ENCODE peak calls at places on chromosomes 13 and 19, in four cellular contexts. I is tibial nerve, X is heart left ventricle, K is right cardiac atrium. F is an unnamed sample. For H3K4me1, the result is how much of the 10 kb centered on the place peaks cover.

GRCh38 chr19:14107581-14108461 is 9.7 kb downstream of the PRKACA start:
- DNase-seq in X (peak), K (peak), I (no peak), F (no peak)

GRCh38 chr19:35202722-35203674 is 25.5 kb downstream of the FAM187B start:
- DNase-seq in I (no peak), K (no peak), X (no peak), F (no peak)

GRCh38 chr19:21147540-21147939 is 5.7 kb downstream of the ZNF431 start:
- DNase-seq in X (no peak), K (no peak), I (no peak), F (no peak)

GRCh38 chr19:46478356-46478986 is 7.1 kb upstream of the PNMA8A start:
- DNase-seq in I (no peak), K (no peak), X (no peak), F (no peak)

GRCh38 chr13:113641426-113641825 is 16.6 kb downstream of the ATP4B start:
- DNase-seq in K (no peak), I (no peak), X (peak), F (no peak)

GRCh38 chr19:20565321-20566018 is at the start of gene ZNF737:
- DNase-seq in I (peak), X (peak), K (peak), F (peak)

GRCh38 chr19:16131648-16132047 is 11.8 kb upstream of the HSH2D start:
- DNase-seq in X (no peak), K (no peak), I (no peak), F (no peak)

GRCh38 chr13:66835040-66835628 is 395.0 kb downstream of the PCDH9 start:
- DNase-seq in I (peak), X (peak), K (peak), F (peak)

GRCh38 chr13:100234524-100235136 is 145.7 kb downstream of the PCCA start:
- DNase-seq in I (no peak), X (no peak), K (no peak), F (no peak)

DNA sequence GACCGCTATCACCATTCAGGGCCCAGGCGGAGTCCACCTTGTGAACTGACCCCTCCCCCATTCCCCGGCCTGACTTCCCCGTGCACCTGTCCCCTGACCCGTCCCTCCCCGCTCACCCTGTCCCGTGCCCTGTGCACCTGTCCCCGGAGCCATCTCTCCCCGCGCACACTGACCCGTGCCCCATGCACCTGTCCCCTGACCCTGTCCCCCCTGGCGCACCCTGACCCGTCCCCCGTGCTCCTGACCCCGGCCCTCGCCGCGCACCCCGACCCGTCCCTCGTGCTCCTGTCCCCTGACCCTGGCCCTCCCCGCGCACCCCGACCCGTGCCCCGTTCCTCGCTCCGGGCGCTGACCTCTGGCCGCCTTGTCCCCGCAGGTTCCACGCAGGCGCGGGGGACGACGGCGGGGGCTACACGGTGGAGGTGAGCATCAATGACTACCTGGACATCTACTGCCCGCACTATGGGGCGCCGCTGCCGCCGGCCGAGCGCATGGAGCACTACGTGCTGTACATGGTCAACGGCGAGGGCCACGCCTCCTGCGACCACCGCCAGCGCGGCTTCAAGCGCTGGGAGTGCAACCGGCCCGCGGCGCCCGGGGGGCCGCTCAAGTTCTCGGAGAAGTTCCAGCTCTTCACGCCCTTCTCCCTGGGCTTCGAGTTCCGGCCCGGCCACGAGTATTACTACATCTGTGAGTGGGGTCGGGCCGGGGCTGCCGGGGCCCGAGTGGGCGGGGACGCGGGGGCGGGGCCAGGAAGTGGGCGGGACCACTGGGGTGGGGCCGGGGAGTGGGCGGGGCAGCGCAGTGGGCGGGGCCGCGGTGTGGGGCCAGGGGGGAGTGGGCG is 9.7 kb downstream of the EFNA2 start:
- DNase-seq in X (no peak), I (no peak), K (no peak), F (no peak)
- H3K4me3 ChIP-seq in X (no peak), I (peak), K (no peak), F (no peak)

GRCh38 chr13:48976677-48977625 is 1.2 kb downstream of the FNDC3A start:
- DNase-seq in X (no peak), K (no peak), I (peak), F (no peak)

GRCh38 chr13:48975926-48976676 is 389 bp downstream of the FNDC3A start:
- DNase-seq in I (peak), X (peak), K (peak), F (peak)

GRCh38 chr13:48978942-48979601 is 3.4 kb downstream of the FNDC3A start:
- DNase-seq in K (no peak), I (no peak), X (no peak), F (no peak)

GRCh38 chr13:48979892-48980291 is 4.2 kb downstream of the FNDC3A start:
- DNase-seq in K (no peak), I (no peak), X (no peak), F (no peak)

GRCh38 chr13:48977973-48978372 is 2.3 kb downstream of the FNDC3A start:
- DNase-seq in X (no peak), I (no peak), K (no peak), F (no peak)
- H3K4me1 ChIP-seq in X (half or more), I (under half), K (under half), F (under half)

DNA sequence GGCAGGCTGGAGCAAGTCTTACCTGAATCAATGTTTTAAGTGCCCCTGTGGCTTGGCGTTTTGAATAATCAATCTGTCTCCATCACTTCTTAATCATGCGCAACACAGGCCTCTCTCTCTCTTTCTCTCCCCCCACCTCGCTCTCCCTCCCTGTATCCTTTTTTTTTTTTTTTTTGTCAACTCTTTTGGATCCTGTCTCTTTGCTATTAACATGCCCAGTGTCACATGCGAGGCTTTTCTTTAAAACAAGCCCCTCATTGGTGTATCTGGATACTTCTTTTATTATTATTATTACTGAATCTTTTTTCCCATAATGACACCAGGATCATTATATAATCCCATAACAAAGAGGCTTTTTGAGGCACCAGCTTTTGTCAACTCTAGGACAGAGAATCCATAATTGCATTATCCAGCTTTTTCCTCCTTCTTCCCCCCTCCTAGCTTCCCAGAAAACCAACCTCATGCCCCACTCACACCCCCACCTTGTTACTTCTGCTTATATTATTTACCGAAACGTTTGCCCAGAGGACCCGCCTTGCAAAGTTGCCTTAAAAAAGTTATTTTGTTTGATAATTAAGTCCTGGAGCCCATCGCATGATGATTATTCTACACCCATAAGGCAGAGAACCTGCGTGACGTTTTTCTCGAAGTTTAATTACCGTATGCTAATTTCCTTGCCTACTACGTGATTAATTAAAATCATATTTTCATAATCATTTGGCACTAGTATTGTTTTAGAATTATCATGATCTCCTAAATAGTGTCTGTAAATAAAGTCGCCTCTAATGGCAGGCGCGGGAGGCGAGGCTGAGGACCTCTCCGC is 148.1 kb upstream of the ZNF536 start:
- DNase-seq in I (no peak), K (no peak), X (no peak), F (no peak)
- H3K4me3 ChIP-seq in I (peak), K (peak), X (no peak), F (no peak)

DNA sequence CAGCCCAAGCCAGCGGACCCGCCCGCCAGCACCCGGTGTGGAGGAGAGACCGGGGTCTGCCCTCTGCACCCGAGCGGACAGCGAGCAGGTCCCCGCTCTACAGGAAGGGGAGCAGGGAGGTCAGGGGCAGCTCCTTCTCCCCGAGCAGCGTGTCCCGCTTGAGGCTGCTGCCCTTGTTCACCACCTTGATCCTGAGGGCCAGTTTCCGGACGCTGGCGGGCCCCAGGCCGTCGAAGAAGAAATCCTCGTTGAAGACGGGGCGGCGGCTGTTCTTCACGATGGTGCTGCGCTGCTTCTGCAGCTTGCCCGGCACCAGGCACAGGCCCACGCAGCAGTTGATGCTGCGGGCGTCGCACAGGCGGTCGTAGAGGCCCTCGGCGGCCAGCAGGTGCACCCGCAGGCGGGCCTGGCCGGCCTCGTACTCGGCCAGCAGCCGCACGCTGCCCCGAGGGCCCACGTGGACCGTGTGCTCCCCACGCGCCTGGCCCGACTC is 1.9 kb downstream of the C2CD4C start:
- DNase-seq in I (no peak), K (no peak), X (no peak), F (peak)
- H3K4me1 ChIP-seq in I (under half), K (under half), X (under half), F (under half)

DNA sequence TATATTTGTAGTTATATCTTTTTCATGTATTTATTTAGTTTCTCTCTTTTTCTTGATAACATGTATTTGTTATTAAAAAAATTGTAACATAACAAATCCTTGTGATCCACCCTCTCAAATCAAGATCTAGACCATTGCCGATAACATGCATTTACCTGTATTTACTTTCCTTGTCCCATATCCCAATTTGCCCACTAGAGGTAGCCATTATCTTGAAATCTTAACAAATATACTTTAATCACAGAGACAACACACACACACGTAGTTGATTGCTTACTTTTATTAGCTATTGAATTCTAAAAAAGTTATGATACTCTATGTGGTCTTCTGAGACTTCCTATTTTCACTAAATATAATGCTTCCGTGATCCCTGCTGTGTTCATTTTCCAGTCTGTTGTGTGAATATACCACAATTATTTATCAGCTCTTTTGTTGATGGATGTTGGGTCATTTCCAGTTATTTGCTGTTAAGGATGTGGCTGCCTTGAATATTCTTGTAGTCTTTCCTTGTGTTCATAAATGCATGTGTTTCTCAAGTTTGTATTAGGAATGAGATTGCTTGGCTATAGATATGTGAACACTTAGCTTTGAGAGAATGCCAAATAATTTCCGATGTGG is 31.3 kb upstream of the ZMYM2 start:
- DNase-seq in X (no peak), I (peak), K (no peak), F (no peak)
- H3K4me3 ChIP-seq in X (no peak), I (no peak), K (no peak), F (no peak)

DNA sequence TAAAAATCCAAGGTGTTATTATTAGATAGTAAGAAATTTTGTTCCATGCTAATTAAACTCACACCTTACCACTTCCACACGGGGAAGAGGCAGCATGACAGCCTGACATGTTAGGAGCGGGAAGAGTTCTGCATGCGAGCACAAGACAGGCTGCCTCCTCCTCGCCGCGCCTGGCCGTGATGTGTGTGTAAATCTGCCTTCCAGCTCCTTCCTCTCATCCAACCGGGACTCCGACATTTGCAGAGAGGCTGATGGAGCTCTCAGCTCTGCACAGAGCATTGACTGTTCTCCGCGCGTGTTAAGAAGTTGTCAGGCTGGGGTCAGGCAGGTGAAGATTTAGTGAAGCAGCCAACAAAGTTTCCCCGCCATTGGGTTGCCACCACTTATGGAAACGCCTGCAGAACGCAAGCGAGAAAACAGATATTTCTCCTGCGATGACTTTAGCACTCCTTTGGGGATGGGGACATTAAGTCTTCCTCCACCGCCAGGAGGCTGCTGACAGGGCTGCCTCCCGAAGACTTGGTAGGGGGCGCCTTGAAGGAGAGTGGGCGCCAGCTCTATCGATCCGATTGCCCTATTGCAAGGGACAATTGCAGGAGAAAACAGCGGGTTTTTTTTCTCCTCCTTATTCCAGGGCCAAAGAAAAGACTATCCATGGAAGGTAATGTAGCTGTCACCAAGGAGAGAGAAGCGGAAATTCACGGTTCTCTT is 213.8 kb upstream of the TSHZ3 start:
- DNase-seq in X (no peak), I (no peak), K (no peak), F (no peak)
- H3K4me1 ChIP-seq in X (under half), I (under half), K (under half), F (under half)

DNA sequence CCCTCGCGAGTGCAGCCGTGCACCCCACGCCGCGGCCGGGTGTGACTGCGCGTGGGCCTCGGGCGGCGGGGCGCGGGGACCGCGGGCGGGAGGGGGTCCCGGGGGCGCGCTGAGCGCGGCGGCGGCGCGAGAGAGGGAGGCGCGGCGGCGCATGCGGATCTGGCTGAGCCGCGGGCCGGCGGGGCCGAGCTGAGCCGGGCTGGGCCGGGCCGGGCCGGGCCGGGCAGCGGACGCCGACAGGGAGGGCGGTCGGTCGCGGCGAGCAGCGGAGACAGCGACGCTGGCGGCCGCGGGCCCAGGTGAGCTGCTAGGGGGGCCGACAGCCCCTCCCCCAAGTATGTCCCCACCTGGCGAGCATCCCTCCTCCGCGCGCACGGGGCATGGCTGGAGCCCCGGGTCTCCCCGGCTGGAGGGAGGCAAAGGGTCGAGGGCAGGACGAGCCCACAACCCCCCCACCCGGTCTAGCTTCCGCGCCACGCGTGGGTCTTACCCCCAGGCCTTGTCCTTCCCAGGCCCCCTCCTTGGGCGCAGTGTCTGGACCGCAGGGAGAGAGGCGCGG is 285 bp downstream of the SPTBN4 start:
- DNase-seq in I (no peak), K (peak), X (no peak), F (no peak)
- H3K4me3 ChIP-seq in I (peak), K (peak), X (peak), F (peak)

GRCh38 chr19:8397746-8398721 is 7.9 kb downstream of the RAB11B start:
- DNase-seq in X (no peak), I (no peak), K (no peak), F (no peak)
- H3K4me1 ChIP-seq in X (under half), I (under half), K (under half), F (under half)

GRCh38 chr19:42285546-42285945 is 16.4 kb upstream of the PRR19 start:
- DNase-seq in I (no peak), X (no peak), K (no peak), F (no peak)
- H3K4me3 ChIP-seq in I (peak), X (no peak), K (no peak), F (peak)

F was measured in tibial artery.